ENCODE peak calls at places on chromosomes 6 and 20, in six cellular contexts. Q, J, R, W, D and C are unnamed samples.

GRCh38 chr6:42316390-42316970 is 98.8 kb upstream of the MRPS10 start:
- DNase-seq in Q (no peak), J (no peak), R (no peak), W (no peak), D (no peak), C (no peak)

GRCh38 chr20:63682384-63683139 is 13.9 kb upstream of the TNFRSF6B start:
- DNase-seq in Q (peak), J (peak), R (no peak), W (no peak), D (no peak), C (no peak)

GRCh38 chr6:114049367-114049966 is 78.5 kb upstream of the HDAC2 start:
- DNase-seq in Q (no peak), J (no peak), R (no peak), W (no peak), D (no peak), C (no peak)

GRCh38 chr6:145491126-145491525 is 244.2 kb downstream of the EPM2A start:
- DNase-seq in Q (no peak), J (no peak), R (no peak), W (no peak), D (no peak), C (no peak)

GRCh38 chr6:43739642-43740091 is 30.3 kb upstream of the VEGFA start:
- DNase-seq in Q (no peak), J (no peak), R (no peak), W (no peak), D (no peak), C (peak)

GRCh38 chr6:2793491-2794151 is 28.4 kb downstream of the WRNIP1 start:
- DNase-seq in Q (peak), J (no peak), R (no peak), W (no peak), D (no peak), C (no peak)

GRCh38 chr6:111813247-111814162 is 59.7 kb downstream of the FYN start:
- DNase-seq in Q (no peak), J (peak), R (no peak), W (no peak), D (no peak), C (no peak)

GRCh38 chr6:13248053-13248452 is 80.3 kb downstream of the TBC1D7 start:
- DNase-seq in Q (no peak), J (no peak), R (no peak), W (no peak), D (no peak), C (no peak)

GRCh38 chr6:152598858-152599537 is 38.2 kb downstream of the SYNE1 start:
- DNase-seq in Q (no peak), J (no peak), R (no peak), W (no peak), D (no peak), C (peak)

GRCh38 chr6:13908955-13909381 is 15.8 kb upstream of the RNF182 start:
- DNase-seq in Q (peak), J (peak), R (peak), W (no peak), D (peak), C (peak)

GRCh38 chr20:1946762-1947534 is 46.9 kb downstream of the PDYN start:
- DNase-seq in Q (no peak), J (no peak), R (no peak), W (no peak), D (no peak), C (no peak)

GRCh38 chr6:37059344-37060194 is 54.1 kb downstream of the FGD2 start:
- DNase-seq in Q (peak), J (peak), R (no peak), W (no peak), D (no peak), C (no peak)

GRCh38 chr20:61044499-61044898 is 207.6 kb upstream of the CDH4 start:
- DNase-seq in Q (no peak), J (no peak), R (no peak), W (no peak), D (no peak), C (no peak)

GRCh38 chr20:41139227-41140093 is 2.1 kb downstream of the PLCG1 start:
- DNase-seq in Q (no peak), J (no peak), R (no peak), W (no peak), D (no peak), C (no peak)

GRCh38 chr20:10647471-10647870 is 26.3 kb downstream of the JAG1 start:
- DNase-seq in Q (no peak), J (peak), R (no peak), W (no peak), D (no peak), C (peak)

GRCh38 chr6:109389650-109390274 is 7.5 kb upstream of the CD164 start:
- DNase-seq in Q (no peak), J (no peak), R (no peak), W (no peak), D (no peak), C (no peak)

GRCh38 chr6:137217801-137218472 is 1.2 kb downstream of the IFNGR1 start:
- DNase-seq in Q (no peak), J (peak), R (no peak), W (no peak), D (no peak), C (no peak)

GRCh38 chr6:144647406-144647964 is 362.4 kb downstream of the UTRN start:
- DNase-seq in Q (no peak), J (no peak), R (no peak), W (no peak), D (no peak), C (no peak)

GRCh38 chr6:87029711-87030314 is 65.1 kb downstream of the CGA start:
- DNase-seq in Q (no peak), J (peak), R (no peak), W (no peak), D (no peak), C (peak)

GRCh38 chr6:137259349-137259748 is 40.2 kb upstream of the IFNGR1 start:
- DNase-seq in Q (no peak), J (no peak), R (no peak), W (no peak), D (no peak), C (no peak)

GRCh38 chr20:62483613-62484468 is 8.0 kb upstream of the GATA5 start:
- DNase-seq in Q (no peak), J (no peak), R (no peak), W (no peak), D (no peak), C (no peak)

GRCh38 chr6:51644426-51644825 is 443.0 kb downstream of the PKHD1 start:
- DNase-seq in Q (no peak), J (no peak), R (no peak), W (no peak), D (no peak), C (no peak)

GRCh38 chr6:90444125-90444745 is 142.6 kb downstream of the MAP3K7 start:
- DNase-seq in Q (no peak), J (no peak), R (no peak), W (no peak), D (no peak), C (no peak)

GRCh38 chr6:133549252-133549925 is 308.2 kb downstream of the EYA4 start:
- DNase-seq in Q (no peak), J (no peak), R (no peak), W (no peak), D (no peak), C (no peak)

GRCh38 chr6:111220383-111221031 is 133.2 kb downstream of the SLC16A10 start:
- DNase-seq in Q (no peak), J (no peak), R (no peak), W (no peak), D (no peak), C (no peak)

GRCh38 chr20:47862841-47863240 is 77.6 kb upstream of the SULF2 start:
- DNase-seq in Q (no peak), J (no peak), R (no peak), W (no peak), D (no peak), C (no peak)